ENCODE peak calls at places on chromosomes 1 and 21, in seven cellular contexts. One of them, this sample, is unnamed.

GRCh38 chr1:236111527-236112331 is 30.6 kb upstream of the GPR137B start:
- DNase-seq in heart left ventricle: no peak
- DNase-seq in PC-9: no peak
- DNase-seq in right cardiac atrium: no peak
- DNase-seq in uterus: no peak
- DNase-seq in A549: no peak
- DNase-seq in heart right ventricle: no peak
- DNase-seq in this sample: peak; percentile 62

GRCh38 chr21:45270306-45270821 is 17.3 kb downstream of the POFUT2 start:
- DNase-seq in PC-9: no peak
- DNase-seq in uterus: no peak
- DNase-seq in A549: no peak
- DNase-seq in heart left ventricle: no peak
- DNase-seq in right cardiac atrium: peak; percentile 8
- DNase-seq in heart right ventricle: no peak
- DNase-seq in this sample: peak; percentile 73

GRCh38 chr1:178530520-178530919 is 17.6 kb downstream of the TEX35 start:
- DNase-seq in right cardiac atrium: no peak
- DNase-seq in PC-9: peak; percentile 45
- DNase-seq in uterus: no peak
- DNase-seq in heart left ventricle: no peak
- DNase-seq in heart right ventricle: no peak
- DNase-seq in A549: no peak
- DNase-seq in this sample: no peak

GRCh38 chr1:156114919-156115513 is 505 bp downstream of the LMNA start:
- DNase-seq in uterus: no peak
- DNase-seq in right cardiac atrium: peak; percentile 50
- DNase-seq in heart left ventricle: peak; percentile 73
- DNase-seq in heart right ventricle: no peak
- DNase-seq in PC-9: no peak
- DNase-seq in A549: no peak
- DNase-seq in this sample: peak; percentile 83

GRCh38 chr1:52976183-52977035 is 49.3 kb downstream of the SCP2 start:
- DNase-seq in A549: no peak
- DNase-seq in PC-9: no peak
- DNase-seq in uterus: no peak
- DNase-seq in right cardiac atrium: no peak
- DNase-seq in heart left ventricle: no peak
- DNase-seq in heart right ventricle: no peak
- DNase-seq in this sample: no peak

GRCh38 chr1:119971710-119972570 is 75.6 kb upstream of the ADAM30 start:
- DNase-seq in heart right ventricle: no peak
- DNase-seq in uterus: no peak
- DNase-seq in PC-9: no peak
- DNase-seq in A549: no peak
- DNase-seq in right cardiac atrium: no peak
- DNase-seq in heart left ventricle: no peak
- DNase-seq in this sample: no peak

GRCh38 chr1:45010855-45011811 is at the start of gene HECTD3:
- DNase-seq in right cardiac atrium: peak; percentile 86
- DNase-seq in heart right ventricle: peak; percentile 81
- DNase-seq in uterus: peak; percentile 78
- DNase-seq in PC-9: peak; percentile 75
- DNase-seq in A549: peak; percentile 71
- DNase-seq in heart left ventricle: peak; percentile 87
- DNase-seq in this sample: peak; percentile 91

GRCh38 chr1:7789828-7790227 is 5.7 kb downstream of the PER3 start:
- DNase-seq in right cardiac atrium: no peak
- DNase-seq in PC-9: no peak
- DNase-seq in heart right ventricle: no peak
- DNase-seq in uterus: no peak
- DNase-seq in A549: no peak
- DNase-seq in heart left ventricle: no peak
- DNase-seq in this sample: no peak

GRCh38 chr1:60114735-60115318 is 41.3 kb upstream of the C1orf87 start:
- DNase-seq in A549: no peak
- DNase-seq in PC-9: no peak
- DNase-seq in heart right ventricle: no peak
- DNase-seq in right cardiac atrium: no peak
- DNase-seq in uterus: no peak
- DNase-seq in heart left ventricle: no peak
- DNase-seq in this sample: no peak

GRCh38 chr21:28671549-28672195 is 321.0 kb downstream of the LTN1 start:
- DNase-seq in A549: no peak
- DNase-seq in heart left ventricle: no peak
- DNase-seq in PC-9: no peak
- DNase-seq in heart right ventricle: no peak
- DNase-seq in uterus: no peak
- DNase-seq in right cardiac atrium: no peak
- DNase-seq in this sample: no peak

DNA sequence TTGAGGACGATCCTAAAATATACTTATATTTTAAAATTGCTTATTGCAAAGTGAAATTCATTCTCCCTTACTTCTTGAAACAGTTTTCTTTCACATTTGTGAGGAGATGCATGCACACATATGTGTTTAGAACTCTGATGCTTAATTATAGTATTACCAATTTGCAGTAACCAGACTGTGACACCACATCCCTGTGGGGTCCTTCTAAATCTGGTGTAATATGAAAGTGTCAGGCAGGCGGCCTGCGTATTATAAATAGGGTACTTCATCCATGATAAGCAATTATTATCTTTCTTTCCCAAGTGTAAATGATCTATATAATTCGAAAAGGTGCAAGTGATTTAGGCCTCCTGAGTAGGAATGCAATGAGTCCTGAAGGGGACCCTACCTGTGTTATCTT is 841 bp downstream of the EFCAB7 start:
- DNase-seq in heart right ventricle: no peak
- DNase-seq in heart left ventricle: no peak
- DNase-seq in PC-9: no peak
- DNase-seq in right cardiac atrium: no peak
- DNase-seq in A549: peak; percentile 2
- DNase-seq in uterus: no peak
- DNase-seq in this sample: no peak
- H3K4me3 ChIP-seq in heart right ventricle: peak overlapping the region; percentile 69
- H3K4me3 ChIP-seq in heart left ventricle: peak overlapping the region; percentile 71
- H3K4me3 ChIP-seq in PC-9: peak overlapping the region; percentile 98
- H3K4me3 ChIP-seq in right cardiac atrium: peak overlapping the region; percentile 95
- H3K4me3 ChIP-seq in A549: peak overlapping the region; percentile 58
- H3K4me3 ChIP-seq in uterus: peak overlapping the region; percentile 70
- H3K4me3 ChIP-seq in this sample: peak overlapping the region; percentile 98

DNA sequence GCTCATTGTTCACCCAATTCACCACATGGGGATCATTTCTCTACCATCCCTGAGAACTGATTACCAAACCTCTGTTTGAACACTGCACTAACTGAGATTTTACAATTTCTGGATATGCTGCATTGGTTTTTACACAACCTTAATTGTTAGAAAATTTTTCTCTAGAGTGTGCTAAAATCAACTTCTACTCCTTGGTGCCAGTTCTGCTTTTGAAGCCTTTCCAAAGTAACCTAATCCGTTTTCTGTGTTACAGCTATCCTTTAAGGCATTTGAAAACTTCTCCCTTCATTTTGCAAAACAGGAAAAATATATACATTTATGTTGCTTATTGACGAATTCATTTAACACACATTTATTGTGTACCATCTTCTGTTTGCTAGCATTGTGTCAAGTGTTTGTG is 23.7 kb downstream of the SMAP2 start:
- DNase-seq in right cardiac atrium: no peak
- DNase-seq in heart right ventricle: no peak
- DNase-seq in A549: no peak
- DNase-seq in heart left ventricle: no peak
- DNase-seq in uterus: no peak
- DNase-seq in PC-9: no peak
- DNase-seq in this sample: no peak
- H3K4me1 ChIP-seq in right cardiac atrium: peaks cover 1% of the 10 kb centered on the region
- H3K4me1 ChIP-seq in heart right ventricle: peaks cover 10% of the 10 kb centered on the region
- H3K4me1 ChIP-seq in A549: no peaks in the 10 kb centered on the region
- H3K4me1 ChIP-seq in heart left ventricle: peaks cover 31% of the 10 kb centered on the region
- H3K4me1 ChIP-seq in uterus: no peaks in the 10 kb centered on the region
- H3K4me1 ChIP-seq in PC-9: peaks cover 3% of the 10 kb centered on the region
- H3K4me1 ChIP-seq in this sample: peaks cover 3% of the 10 kb centered on the region

GRCh38 chr1:92924501-92924900 is 36.8 kb downstream of the DIPK1A start:
- DNase-seq in heart left ventricle: no peak
- DNase-seq in A549: no peak
- DNase-seq in uterus: no peak
- DNase-seq in PC-9: no peak
- DNase-seq in heart right ventricle: no peak
- DNase-seq in right cardiac atrium: no peak
- DNase-seq in this sample: no peak
- H3K27ac ChIP-seq in heart left ventricle: no peak overlapping the region
- H3K27ac ChIP-seq in A549: peak overlapping the region; percentile 76
- H3K27ac ChIP-seq in uterus: no peak overlapping the region
- H3K27ac ChIP-seq in PC-9: no peak overlapping the region
- H3K27ac ChIP-seq in heart right ventricle: no peak overlapping the region
- H3K27ac ChIP-seq in right cardiac atrium: no peak overlapping the region
- H3K27ac ChIP-seq in this sample: no peak overlapping the region

GRCh38 chr1:226973898-226974543 is 33.9 kb downstream of the COQ8A start:
- DNase-seq in heart right ventricle: peak; percentile 45
- DNase-seq in right cardiac atrium: peak; percentile 73
- DNase-seq in PC-9: no peak
- DNase-seq in heart left ventricle: peak; percentile 67
- DNase-seq in A549: no peak
- DNase-seq in uterus: peak; percentile 80
- DNase-seq in this sample: peak; percentile 73
- H3K4me3 ChIP-seq in heart right ventricle: no peak overlapping the region
- H3K4me3 ChIP-seq in right cardiac atrium: no peak overlapping the region
- H3K4me3 ChIP-seq in PC-9: no peak overlapping the region
- H3K4me3 ChIP-seq in heart left ventricle: no peak overlapping the region
- H3K4me3 ChIP-seq in A549: no peak overlapping the region
- H3K4me3 ChIP-seq in uterus: no peak overlapping the region
- H3K4me3 ChIP-seq in this sample: no peak overlapping the region

GRCh38 chr1:151982300-151983005 is 11.2 kb downstream of the S100A10 start:
- DNase-seq in right cardiac atrium: no peak
- DNase-seq in heart right ventricle: no peak
- DNase-seq in PC-9: no peak
- DNase-seq in uterus: no peak
- DNase-seq in heart left ventricle: no peak
- DNase-seq in A549: no peak
- DNase-seq in this sample: no peak
- H3K4me1 ChIP-seq in right cardiac atrium: peaks cover 8% of the 10 kb centered on the region
- H3K4me1 ChIP-seq in heart right ventricle: peaks cover 53% of the 10 kb centered on the region
- H3K4me1 ChIP-seq in PC-9: peaks cover 87% of the 10 kb centered on the region
- H3K4me1 ChIP-seq in uterus: peaks cover 4% of the 10 kb centered on the region
- H3K4me1 ChIP-seq in heart left ventricle: peaks cover 58% of the 10 kb centered on the region
- H3K4me1 ChIP-seq in A549: peaks cover 100% of the 10 kb centered on the region
- H3K4me1 ChIP-seq in this sample: peaks cover 2% of the 10 kb centered on the region

DNA sequence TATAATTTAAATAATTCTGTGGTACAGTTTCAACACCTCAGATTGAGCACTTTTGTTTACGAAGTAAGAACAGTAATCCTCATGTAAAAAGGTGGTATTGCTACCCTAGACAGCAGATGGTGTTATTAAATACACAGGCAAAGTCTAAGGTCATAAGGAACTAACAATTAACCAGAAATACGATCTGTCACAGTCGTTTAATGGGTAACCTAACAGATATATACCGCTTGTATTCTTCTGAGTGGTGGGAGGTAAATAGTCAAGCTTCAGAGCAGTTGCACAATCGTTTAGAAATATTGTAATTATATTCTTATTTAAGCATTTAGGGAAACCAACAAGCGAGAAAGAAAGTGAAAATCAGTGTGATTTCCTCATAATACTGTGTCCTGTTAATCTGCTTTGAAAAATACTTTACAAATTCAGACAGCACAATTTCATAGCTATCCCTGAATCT is 9.8 kb upstream of the IRF2BP2 start:
- DNase-seq in PC-9: no peak
- DNase-seq in heart right ventricle: no peak
- DNase-seq in A549: no peak
- DNase-seq in heart left ventricle: no peak
- DNase-seq in right cardiac atrium: no peak
- DNase-seq in uterus: no peak
- DNase-seq in this sample: no peak
- H3K27ac ChIP-seq in PC-9: no peak overlapping the region
- H3K27ac ChIP-seq in heart right ventricle: no peak overlapping the region
- H3K27ac ChIP-seq in A549: peak overlapping the region; percentile 79
- H3K27ac ChIP-seq in heart left ventricle: peak overlapping the region; percentile 59
- H3K27ac ChIP-seq in right cardiac atrium: no peak overlapping the region
- H3K27ac ChIP-seq in uterus: peak overlapping the region; percentile 68
- H3K27ac ChIP-seq in this sample: no peak overlapping the region

GRCh38 chr1:78650114-78650513 is 483 bp downstream of the IFI44 start:
- DNase-seq in PC-9: no peak
- DNase-seq in uterus: no peak
- DNase-seq in heart right ventricle: no peak
- DNase-seq in A549: no peak
- DNase-seq in heart left ventricle: no peak
- DNase-seq in right cardiac atrium: no peak
- DNase-seq in this sample: no peak
- H3K4me3 ChIP-seq in PC-9: no peak overlapping the region
- H3K4me3 ChIP-seq in uterus: peak overlapping the region; percentile 12
- H3K4me3 ChIP-seq in heart right ventricle: peak overlapping the region; percentile 65
- H3K4me3 ChIP-seq in A549: no peak overlapping the region
- H3K4me3 ChIP-seq in heart left ventricle: peak overlapping the region; percentile 71
- H3K4me3 ChIP-seq in right cardiac atrium: peak overlapping the region; percentile 90
- H3K4me3 ChIP-seq in this sample: no peak overlapping the region

GRCh38 chr1:206698011-206698410 is 13.3 kb downstream of the MAPKAPK2 start:
- DNase-seq in PC-9: no peak
- DNase-seq in A549: no peak
- DNase-seq in right cardiac atrium: no peak
- DNase-seq in uterus: no peak
- DNase-seq in heart left ventricle: no peak
- DNase-seq in heart right ventricle: no peak
- DNase-seq in this sample: no peak
- H3K4me1 ChIP-seq in PC-9: peaks cover 4% of the 10 kb centered on the region
- H3K4me1 ChIP-seq in A549: peaks cover 45% of the 10 kb centered on the region
- H3K4me1 ChIP-seq in right cardiac atrium: peaks cover 66% of the 10 kb centered on the region
- H3K4me1 ChIP-seq in uterus: peaks cover 13% of the 10 kb centered on the region
- H3K4me1 ChIP-seq in heart left ventricle: peaks cover 100% of the 10 kb centered on the region
- H3K4me1 ChIP-seq in heart right ventricle: peaks cover 99% of the 10 kb centered on the region
- H3K4me1 ChIP-seq in this sample: peaks cover 13% of the 10 kb centered on the region

GRCh38 chr1:202127836-202128622 is 5.3 kb downstream of the GPR37L1 start:
- DNase-seq in PC-9: no peak
- DNase-seq in heart left ventricle: no peak
- DNase-seq in A549: no peak
- DNase-seq in heart right ventricle: no peak
- DNase-seq in right cardiac atrium: no peak
- DNase-seq in uterus: no peak
- DNase-seq in this sample: no peak

GRCh38 chr1:202129453-202130274 is 6.9 kb downstream of the GPR37L1 start:
- DNase-seq in PC-9: no peak
- DNase-seq in uterus: no peak
- DNase-seq in A549: no peak
- DNase-seq in right cardiac atrium: no peak
- DNase-seq in heart left ventricle: no peak
- DNase-seq in heart right ventricle: no peak
- DNase-seq in this sample: peak; percentile 75

GRCh38 chr1:202130816-202131522 is 8.3 kb downstream of the GPR37L1 start:
- DNase-seq in heart right ventricle: no peak
- DNase-seq in PC-9: no peak
- DNase-seq in heart left ventricle: no peak
- DNase-seq in right cardiac atrium: no peak
- DNase-seq in uterus: no peak
- DNase-seq in A549: no peak
- DNase-seq in this sample: no peak

GRCh38 chr1:202131956-202132821 is 9.5 kb downstream of the GPR37L1 start:
- DNase-seq in heart left ventricle: peak; percentile 79
- DNase-seq in heart right ventricle: peak; percentile 58
- DNase-seq in A549: no peak
- DNase-seq in PC-9: peak; percentile 57
- DNase-seq in uterus: peak; percentile 80
- DNase-seq in right cardiac atrium: peak; percentile 72
- DNase-seq in this sample: peak; percentile 85

GRCh38 chr1:202130275-202130646 is 7.5 kb downstream of the GPR37L1 start:
- DNase-seq in right cardiac atrium: no peak
- DNase-seq in uterus: peak; percentile 33
- DNase-seq in PC-9: no peak
- DNase-seq in A549: no peak
- DNase-seq in heart left ventricle: no peak
- DNase-seq in heart right ventricle: no peak
- DNase-seq in this sample: no peak
- H3K27ac ChIP-seq in right cardiac atrium: no peak overlapping the region
- H3K27ac ChIP-seq in uterus: peak overlapping the region; percentile 90
- H3K27ac ChIP-seq in PC-9: no peak overlapping the region
- H3K27ac ChIP-seq in A549: peak overlapping the region; percentile 31
- H3K27ac ChIP-seq in heart left ventricle: no peak overlapping the region
- H3K27ac ChIP-seq in heart right ventricle: no peak overlapping the region
- H3K27ac ChIP-seq in this sample: no peak overlapping the region

This sample was measured in aorta.